ENCODE peak calls at places on chromosomes 4 and X, in five cellular contexts. F, Z, D, Y and J are unnamed samples.

GRCh38 chr4:16715482-16715881 is 183.0 kb downstream of the LDB2 start:
- DNase-seq in F (no peak), Z (no peak), D (no peak), Y (peak), J (no peak)

GRCh38 chr4:125719987-125720386 is 405.2 kb downstream of the FAT4 start:
- DNase-seq in F (no peak), Z (no peak), D (no peak), Y (no peak), J (no peak)

GRCh38 chr4:174156239-174156826 is 127.1 kb downstream of the FBXO8 start:
- DNase-seq in F (no peak), Z (no peak), D (no peak), Y (peak), J (no peak)

GRCh38 chrX:51860679-51861078 is 32.7 kb upstream of the MAGED1 start:
- DNase-seq in F (no peak), Z (no peak), D (no peak), Y (peak), J (no peak)

GRCh38 chrX:11944486-11944885 is 186.4 kb downstream of the MSL3 start:
- DNase-seq in F (no peak), Z (no peak), D (no peak), Y (peak), J (no peak)

GRCh38 chr4:68373513-68373912 is 23.6 kb upstream of the YTHDC1 start:
- DNase-seq in F (no peak), Z (peak), D (peak), Y (peak), J (peak)

GRCh38 chr4:7530932-7531639 is 96.4 kb upstream of the PSAPL1 start:
- DNase-seq in F (no peak), Z (no peak), D (no peak), Y (no peak), J (no peak)

GRCh38 chr4:97300561-97300960 is 842.7 kb downstream of the STPG2 start:
- DNase-seq in F (no peak), Z (no peak), D (no peak), Y (no peak), J (no peak)

GRCh38 chr4:183863155-183863825 is 41.8 kb upstream of the STOX2 start:
- DNase-seq in F (no peak), Z (no peak), D (no peak), Y (no peak), J (no peak)

GRCh38 chr4:48931459-48931858 is 24.9 kb upstream of the OCIAD2 start:
- DNase-seq in F (no peak), Z (no peak), D (no peak), Y (no peak), J (no peak)

GRCh38 chr4:78439328-78439727 is 112.2 kb upstream of the ANXA3 start:
- DNase-seq in F (no peak), Z (no peak), D (no peak), Y (no peak), J (no peak)

GRCh38 chr4:65880594-65880993 is 210.3 kb upstream of the EPHA5 start:
- DNase-seq in F (no peak), Z (no peak), D (no peak), Y (no peak), J (no peak)

GRCh38 chrX:88425739-88426138 is 321.3 kb upstream of the CPXCR1 start:
- DNase-seq in F (no peak), Z (no peak), D (no peak), Y (no peak), J (no peak)

GRCh38 chrX:1378306-1378758 is 13.6 kb downstream of the SLC25A6 start:
- DNase-seq in F (no peak), Z (no peak), D (no peak), Y (no peak), J (no peak)

GRCh38 chr4:118557298-118557851 is 127.8 kb upstream of the METTL14 start:
- DNase-seq in F (no peak), Z (no peak), D (no peak), Y (peak), J (no peak)

GRCh38 chr4:90163872-90164271 is 36.7 kb downstream of the CCSER1 start:
- DNase-seq in F (no peak), Z (no peak), D (no peak), Y (no peak), J (no peak)

GRCh38 chr4:185080545-185080944 is 62.3 kb downstream of the HELT start:
- DNase-seq in F (no peak), Z (no peak), D (no peak), Y (no peak), J (no peak)

GRCh38 chrX:49627030-49627777 is 28.4 kb downstream of the GAGE1 start:
- DNase-seq in F (no peak), Z (no peak), D (no peak), Y (peak), J (peak)

GRCh38 chr4:139736257-139736626 is 70.6 kb downstream of the MGST2 start:
- DNase-seq in F (no peak), Z (no peak), D (no peak), Y (no peak), J (no peak)

GRCh38 chr4:41976775-41977516 is 4.6 kb upstream of the DCAF4L1 start:
- DNase-seq in F (no peak), Z (no peak), D (no peak), Y (peak), J (no peak)

GRCh38 chrX:130083656-130084382 is 26.5 kb downstream of the ELF4 start:
- DNase-seq in F (no peak), Z (no peak), D (no peak), Y (no peak), J (no peak)

GRCh38 chrX:130083107-130083490 is 27.2 kb downstream of the ELF4 start:
- DNase-seq in F (no peak), Z (no peak), D (no peak), Y (no peak), J (no peak)

GRCh38 chrX:130084651-130085237 is 25.6 kb downstream of the ELF4 start:
- DNase-seq in F (no peak), Z (no peak), D (no peak), Y (no peak), J (no peak)

GRCh38 chrX:130085551-130085986 is 24.7 kb downstream of the ELF4 start:
- DNase-seq in F (no peak), Z (no peak), D (no peak), Y (peak), J (no peak)

GRCh38 chrX:130086414-130087207 is 23.7 kb downstream of the ELF4 start:
- DNase-seq in F (no peak), Z (no peak), D (no peak), Y (no peak), J (no peak)
- H3K4me3 ChIP-seq in F (no peak), Z (no peak), D (no peak), Y (no peak), J (no peak)

GRCh38 chrX:134236690-134237362 is at the start of gene CCDC160:
- DNase-seq in F (no peak), Z (peak), D (peak), Y (no peak), J (peak)
- H3K4me3 ChIP-seq in F (peak), Z (peak), D (peak), Y (peak), J (peak)

DNA sequence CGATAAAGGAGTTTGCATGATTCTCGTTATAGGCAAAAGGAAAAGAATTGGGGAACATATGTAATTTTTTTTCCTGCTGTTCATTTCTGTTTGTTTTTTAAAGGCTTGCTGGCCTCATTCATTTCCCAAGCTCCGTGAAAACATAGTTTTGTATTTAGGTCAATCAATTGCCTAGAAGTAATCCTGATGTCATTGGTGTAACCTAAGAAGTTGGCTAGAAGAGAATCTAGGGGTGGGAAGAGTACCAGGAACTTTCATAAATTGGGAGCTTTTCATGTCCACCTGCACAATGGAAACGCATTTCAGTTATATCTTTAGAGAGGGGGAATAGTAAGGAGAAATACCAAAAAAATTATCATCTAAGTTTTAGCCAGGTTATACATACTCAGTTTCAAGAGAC is 3.8 kb downstream of the RAPGEF2 start:
- DNase-seq in F (no peak), Z (no peak), D (no peak), Y (no peak), J (no peak)
- H3K4me3 ChIP-seq in F (no peak), Z (peak), D (no peak), Y (no peak), J (peak)

GRCh38 chrX:22699591-22700091 is 300.1 kb upstream of the DDX53 start:
- DNase-seq in F (no peak), Z (no peak), D (no peak), Y (peak), J (no peak)
- H3K4me3 ChIP-seq in F (no peak), Z (no peak), D (no peak), Y (no peak), J (no peak)

DNA sequence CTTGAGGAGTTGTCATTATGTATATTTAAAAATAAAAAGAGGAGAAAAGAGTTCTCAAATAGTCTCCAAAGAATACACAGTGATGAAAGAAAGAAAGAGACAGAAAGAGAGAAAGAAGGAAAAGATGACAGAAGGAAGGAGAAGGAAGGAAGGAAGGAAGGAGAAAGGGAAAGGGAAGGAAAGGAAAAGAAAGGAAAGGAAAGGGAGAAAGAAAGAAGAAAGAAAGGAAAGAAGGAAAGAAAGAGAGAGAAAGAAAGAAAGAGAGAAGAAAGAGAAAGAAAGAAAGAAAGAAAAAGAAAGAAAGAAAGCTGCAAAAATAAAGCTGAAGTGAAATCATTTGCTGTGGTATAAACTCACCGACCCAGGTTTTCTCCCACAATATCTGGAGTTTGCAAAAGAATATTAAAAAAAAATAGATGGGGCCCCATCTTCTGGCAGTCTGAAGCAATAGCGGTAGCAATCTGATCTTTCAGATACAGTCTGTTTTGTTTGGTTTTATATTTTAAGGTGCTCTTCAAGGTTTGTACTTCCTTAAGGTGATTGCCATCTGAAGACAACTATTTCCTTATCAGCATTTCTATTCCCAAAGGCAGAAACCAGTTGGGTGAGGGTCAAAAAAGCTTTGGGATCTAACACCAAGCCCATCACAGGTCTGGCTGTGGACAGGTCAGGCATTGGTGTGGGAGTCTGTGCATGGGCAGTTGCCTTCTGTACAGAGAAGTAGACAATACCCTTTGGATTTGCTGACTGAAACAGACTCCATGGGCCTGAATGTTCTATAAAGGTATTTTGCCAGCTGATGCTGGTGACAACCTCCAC is 160.4 kb downstream of the CPEB2 start:
- DNase-seq in F (no peak), Z (no peak), D (no peak), Y (peak), J (no peak)
- H3K4me3 ChIP-seq in F (no peak), Z (no peak), D (no peak), Y (no peak), J (no peak)

GRCh38 chr4:82320351-82320750 is 53.4 kb downstream of the HNRNPD start:
- DNase-seq in F (no peak), Z (no peak), D (no peak), Y (no peak), J (no peak)
- H3K4me3 ChIP-seq in F (no peak), Z (no peak), D (no peak), Y (no peak), J (no peak)

DNA sequence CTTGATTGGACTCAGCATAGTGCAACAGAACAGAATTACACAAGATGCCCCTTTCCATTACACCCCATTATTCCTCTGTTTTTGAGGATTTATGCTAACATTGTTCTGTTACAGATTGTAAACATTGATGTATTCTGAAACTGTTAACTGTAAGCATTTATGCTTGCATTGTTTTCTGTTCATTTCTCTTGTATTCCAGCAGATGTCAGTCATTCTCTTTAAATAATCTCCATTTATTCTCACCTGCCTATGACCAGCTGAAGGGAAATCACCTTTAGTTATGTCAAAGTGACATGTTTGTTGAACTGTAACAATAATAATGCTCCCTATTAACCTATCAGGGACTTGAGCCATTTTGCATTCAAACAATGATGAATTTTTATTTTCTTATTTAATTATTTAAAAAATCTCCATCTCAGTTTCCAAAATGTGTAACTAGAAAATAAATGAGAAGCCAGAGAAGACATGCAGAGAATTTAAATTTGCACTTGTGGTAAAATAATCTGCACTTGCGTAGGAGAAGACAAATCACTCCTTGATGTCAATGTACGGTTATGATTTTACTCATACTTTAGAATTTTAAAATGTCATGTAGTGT is 58.0 kb downstream of the SPCS3 start:
- DNase-seq in F (no peak), Z (no peak), D (no peak), Y (peak), J (no peak)
- H3K4me3 ChIP-seq in F (no peak), Z (no peak), D (no peak), Y (no peak), J (no peak)